ENCODE peak calls at places on chromosomes 7 and 10, in five cellular contexts. D is SK-N-SH, M is K562, S is GM12878, Y is IMR-90. P is an unnamed sample.

GRCh38 chr7:47991741-47992311 is 12.4 kb upstream of the HUS1 start:
- DNase-seq in S (peak; percentile 39), D (peak; percentile 59), Y (peak; percentile 51), M (peak; percentile 69), P (peak; percentile 52)

GRCh38 chr7:348962-349755 is 59.2 kb downstream of the FOXL3 start:
- DNase-seq in Y (no peak), M (no peak), S (no peak), D (no peak), P (no peak)

GRCh38 chr10:72612203-72612826 is 13.6 kb downstream of the MICU1 start:
- DNase-seq in M (no peak), Y (no peak), D (peak; percentile 46), S (no peak), P (no peak)

GRCh38 chr10:43340619-43341018 is 30.8 kb upstream of the FXYD4 start:
- DNase-seq in D (no peak), M (no peak), Y (no peak), S (no peak), P (peak; percentile 89)

GRCh38 chr7:4245135-4245865 is 436.8 kb upstream of the FOXK1 start:
- DNase-seq in Y (no peak), S (no peak), D (no peak), M (no peak), P (no peak)

GRCh38 chr7:23544913-23545354 is 13.2 kb upstream of the TRA2A start:
- DNase-seq in M (peak; percentile 44), Y (peak; percentile 44), D (no peak), S (peak; percentile 46), P (peak; percentile 65)

GRCh38 chr7:108178393-108178792 is 48.2 kb upstream of the LAMB4 start:
- DNase-seq in D (no peak), S (no peak), Y (no peak), M (no peak), P (no peak)

GRCh38 chr7:1028044-1028770 is 16.1 kb upstream of the GPR146 start:
- DNase-seq in M (peak; percentile 98), D (peak; percentile 100), Y (peak; percentile 86), S (no peak), P (peak; percentile 88)

GRCh38 chr7:26200444-26201260 is at the start of gene HNRNPA2B1:
- DNase-seq in Y (peak; percentile 97), M (peak; percentile 83), S (peak; percentile 98), D (peak; percentile 88), P (peak; percentile 71)
- TF ChIP-seq RCOR1 in Y (no peak), M (no peak), S (no peak), D (no peak), P (no peak)

DNA sequence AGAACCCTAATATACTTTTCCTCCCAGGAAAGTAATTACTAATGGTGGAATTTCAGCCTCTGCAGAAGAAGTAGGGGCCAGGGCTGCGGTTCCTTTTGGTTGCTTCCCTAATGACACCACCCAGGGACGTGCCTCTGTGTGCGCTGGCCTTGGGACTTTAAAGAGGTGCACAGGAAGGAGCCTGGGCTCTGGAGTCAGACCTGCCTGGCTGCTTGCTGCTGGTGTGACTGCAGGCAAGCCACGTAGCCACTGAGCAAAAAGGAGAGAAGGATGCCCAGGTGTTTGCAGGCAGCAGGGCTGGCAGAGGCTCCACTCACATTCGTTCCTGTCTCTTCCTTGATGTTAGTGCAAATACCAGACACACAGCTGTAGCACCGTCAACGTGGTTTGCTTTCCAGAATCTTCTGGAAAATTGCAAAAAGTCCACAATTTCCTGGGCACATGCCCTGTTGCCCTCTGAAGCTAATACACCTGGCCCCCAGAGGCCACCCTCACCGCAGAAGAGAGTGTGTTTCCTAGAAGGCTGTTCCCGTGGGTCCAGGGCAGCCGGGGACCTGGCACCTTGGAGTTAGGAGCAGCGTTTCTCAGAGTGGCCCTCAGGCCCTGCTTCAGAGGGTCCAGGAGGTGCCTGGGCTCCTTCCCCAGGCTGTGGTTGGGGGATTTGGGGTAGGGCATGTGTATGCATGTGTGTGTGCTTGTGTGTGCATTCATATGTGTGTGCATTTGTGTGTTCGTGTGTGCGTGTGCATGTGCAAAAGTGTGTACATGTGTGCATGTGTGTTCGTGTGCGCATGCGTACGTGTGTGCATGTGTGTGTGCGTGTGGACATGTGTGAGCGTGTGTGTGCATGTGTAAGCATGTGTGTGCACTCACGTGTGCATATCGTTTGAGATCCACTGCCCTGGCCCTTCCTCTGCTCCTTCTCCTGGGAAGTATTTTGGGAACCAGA is 12.8 kb upstream of the PRKAG2 start:
- DNase-seq in Y (no peak), M (no peak), D (no peak), S (no peak), P (no peak)
- TF ChIP-seq RCOR1 in Y (no peak), M (no peak), D (no peak), S (no peak), P (no peak)

GRCh38 chr10:58967551-58968418 is 208.7 kb upstream of the PHYHIPL start:
- DNase-seq in M (no peak), D (peak; percentile 58), S (no peak), Y (no peak), P (peak; percentile 43)
- TF ChIP-seq RCOR1 in M (no peak), D (peak; percentile 53), S (no peak), Y (no peak), P (no peak)

DNA sequence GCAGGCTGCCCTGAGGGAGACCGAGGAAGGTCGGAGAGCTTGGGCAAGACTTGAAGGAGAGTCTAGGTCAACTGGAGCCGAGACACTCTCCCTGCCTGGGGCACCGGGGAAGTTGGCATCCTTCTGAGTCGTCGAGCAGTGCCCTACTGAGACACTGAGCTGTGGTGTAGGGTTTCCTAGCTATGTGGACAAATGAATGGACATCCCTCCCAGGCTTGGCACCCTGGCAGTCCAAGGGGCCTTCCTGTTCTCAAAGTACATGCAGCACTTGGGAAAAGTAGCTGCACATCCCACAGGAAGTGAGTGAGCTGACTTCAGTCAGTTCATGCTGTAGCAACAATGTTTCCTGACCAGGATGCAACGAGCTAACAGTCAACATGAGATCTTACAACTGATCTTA is 57.2 kb upstream of the INPP5A start:
- DNase-seq in M (no peak), S (no peak), D (no peak), Y (peak; percentile 21), P (no peak)
- TF ChIP-seq RCOR1 in M (no peak), S (no peak), D (no peak), Y (no peak), P (no peak)

GRCh38 chr7:82805527-82805960 is 357.1 kb downstream of the PCLO start:
- DNase-seq in D (peak; percentile 67), Y (peak; percentile 95), M (no peak), S (no peak), P (peak; percentile 71)
- TF ChIP-seq RCOR1 in D (peak; percentile 64), Y (no peak), M (no peak), S (no peak), P (no peak)

GRCh38 chr7:40330408-40330807 is 195.6 kb downstream of the SUGCT start:
- DNase-seq in D (no peak), M (no peak), S (no peak), Y (no peak), P (no peak)

GRCh38 chr7:40332516-40332915 is 197.7 kb downstream of the SUGCT start:
- DNase-seq in D (no peak), Y (no peak), M (no peak), S (no peak), P (no peak)

GRCh38 chr7:40327113-40327512 is 192.3 kb downstream of the SUGCT start:
- DNase-seq in M (no peak), Y (no peak), S (no peak), D (no peak), P (no peak)

GRCh38 chr7:40329601-40330153 is 194.9 kb downstream of the SUGCT start:
- DNase-seq in S (no peak), Y (peak; percentile 74), D (peak; percentile 73), M (peak; percentile 59), P (peak; percentile 53)

GRCh38 chr7:40331915-40332314 is 197.1 kb downstream of the SUGCT start:
- DNase-seq in S (no peak), Y (peak; percentile 4), M (no peak), D (no peak), P (no peak)
- TF ChIP-seq RCOR1 in S (no peak), Y (no peak), M (no peak), D (no peak), P (no peak)

P was measured in A549.